ENCODE peak calls at places on chromosomes 1 and 21, in five cellular contexts. One of them, this sample, is unnamed.

GRCh38 chr1:179976970-179977651 is 22.5 kb downstream of the CEP350 start:
- DNase-seq in H1: no peak
- DNase-seq in mesenchymal stem cell: no peak
- DNase-seq in H9: no peak
- DNase-seq in neuronal stem cell: no peak
- DNase-seq in this sample: no peak

GRCh38 chr21:45994738-45995685 is 13.4 kb downstream of the COL6A1 start:
- DNase-seq in H1: no peak
- DNase-seq in mesenchymal stem cell: no peak
- DNase-seq in neuronal stem cell: no peak
- DNase-seq in H9: no peak
- DNase-seq in this sample: no peak

GRCh38 chr1:224852901-224853568 is 76.4 kb upstream of the DNAH14 start:
- DNase-seq in neuronal stem cell: peak; percentile 39
- DNase-seq in H9: no peak
- DNase-seq in H1: no peak
- DNase-seq in mesenchymal stem cell: peak; percentile 72
- DNase-seq in this sample: peak; percentile 2

GRCh38 chr1:153624965-153625611 is 2.2 kb downstream of the S100A13 start:
- DNase-seq in mesenchymal stem cell: peak; percentile 30
- DNase-seq in H1: no peak
- DNase-seq in H9: no peak
- DNase-seq in neuronal stem cell: no peak
- DNase-seq in this sample: no peak

GRCh38 chr1:228691926-228692325 is 43.4 kb upstream of the RHOU start:
- DNase-seq in mesenchymal stem cell: peak; percentile 39
- DNase-seq in H1: no peak
- DNase-seq in neuronal stem cell: no peak
- DNase-seq in H9: no peak
- DNase-seq in this sample: peak; percentile 64

GRCh38 chr21:33886316-33886715 is 29.3 kb downstream of the ATP5PO start:
- DNase-seq in H9: no peak
- DNase-seq in H1: no peak
- DNase-seq in neuronal stem cell: no peak
- DNase-seq in mesenchymal stem cell: no peak
- DNase-seq in this sample: no peak

GRCh38 chr1:162823771-162824525 is 33.4 kb downstream of the HSD17B7 start:
- DNase-seq in mesenchymal stem cell: no peak
- DNase-seq in H9: no peak
- DNase-seq in H1: no peak
- DNase-seq in neuronal stem cell: no peak
- DNase-seq in this sample: no peak

GRCh38 chr1:51750218-51750617 is 128.3 kb downstream of the NRDC start:
- DNase-seq in H9: no peak
- DNase-seq in H1: no peak
- DNase-seq in neuronal stem cell: no peak
- DNase-seq in mesenchymal stem cell: peak; percentile 32
- DNase-seq in this sample: no peak

GRCh38 chr1:198220428-198220827 is 63.6 kb downstream of the NEK7 start:
- DNase-seq in mesenchymal stem cell: no peak
- DNase-seq in H1: no peak
- DNase-seq in H9: no peak
- DNase-seq in neuronal stem cell: no peak
- DNase-seq in this sample: peak; percentile 46

GRCh38 chr1:228149341-228150020 is at the start of gene GJC2:
- DNase-seq in H9: peak; percentile 67
- DNase-seq in H1: no peak
- DNase-seq in mesenchymal stem cell: peak; percentile 30
- DNase-seq in neuronal stem cell: no peak
- DNase-seq in this sample: no peak

GRCh38 chr1:236870721-236871120 is 75.6 kb downstream of the MTR start:
- DNase-seq in H9: no peak
- DNase-seq in neuronal stem cell: no peak
- DNase-seq in mesenchymal stem cell: no peak
- DNase-seq in H1: no peak
- DNase-seq in this sample: peak; percentile 76

GRCh38 chr1:53473463-53473862 is 14.3 kb downstream of the DMRTB1 start:
- DNase-seq in H9: no peak
- DNase-seq in neuronal stem cell: no peak
- DNase-seq in mesenchymal stem cell: peak; percentile 13
- DNase-seq in H1: no peak
- DNase-seq in this sample: no peak

GRCh38 chr1:221743416-221744208 is 1.7 kb upstream of the DUSP10 start:
- DNase-seq in neuronal stem cell: no peak
- DNase-seq in mesenchymal stem cell: no peak
- DNase-seq in H1: peak; percentile 21
- DNase-seq in H9: peak; percentile 75
- DNase-seq in this sample: no peak

GRCh38 chr1:204564835-204565234 is 48.6 kb downstream of the MDM4 start:
- DNase-seq in neuronal stem cell: no peak
- DNase-seq in mesenchymal stem cell: no peak
- DNase-seq in H9: no peak
- DNase-seq in H1: no peak
- DNase-seq in this sample: no peak

GRCh38 chr1:19374402-19374801 is 62.3 kb downstream of the SLC66A1 start:
- DNase-seq in H9: peak; percentile 72
- DNase-seq in mesenchymal stem cell: peak; percentile 10
- DNase-seq in neuronal stem cell: no peak
- DNase-seq in H1: no peak
- DNase-seq in this sample: no peak

GRCh38 chr1:41377397-41377796 is 16.2 kb downstream of the FOXO6 start:
- DNase-seq in mesenchymal stem cell: no peak
- DNase-seq in H1: no peak
- DNase-seq in neuronal stem cell: no peak
- DNase-seq in H9: no peak
- DNase-seq in this sample: no peak

GRCh38 chr1:26983863-26984262 is 9.6 kb upstream of the TRNP1 start:
- DNase-seq in H1: no peak
- DNase-seq in H9: no peak
- DNase-seq in neuronal stem cell: no peak
- DNase-seq in mesenchymal stem cell: no peak
- DNase-seq in this sample: no peak

GRCh38 chr21:35575280-35575915 is 484.9 kb downstream of the SETD4 start:
- DNase-seq in neuronal stem cell: no peak
- DNase-seq in mesenchymal stem cell: peak; percentile 81
- DNase-seq in H9: no peak
- DNase-seq in H1: no peak
- DNase-seq in this sample: peak; percentile 54

GRCh38 chr21:20802201-20802600 is 196.0 kb upstream of the NCAM2 start:
- DNase-seq in mesenchymal stem cell: no peak
- DNase-seq in H9: no peak
- DNase-seq in H1: no peak
- DNase-seq in neuronal stem cell: no peak
- DNase-seq in this sample: no peak

GRCh38 chr1:165960136-165960535 is 132.7 kb downstream of the UCK2 start:
- DNase-seq in neuronal stem cell: no peak
- DNase-seq in H9: no peak
- DNase-seq in H1: no peak
- DNase-seq in mesenchymal stem cell: no peak
- DNase-seq in this sample: peak; percentile 39

GRCh38 chr21:44654576-44654950 is at the start of gene KRTAP12-4:
- DNase-seq in H1: no peak
- DNase-seq in H9: no peak
- DNase-seq in neuronal stem cell: no peak
- DNase-seq in mesenchymal stem cell: no peak
- DNase-seq in this sample: no peak

GRCh38 chr1:27968692-27969091 is 8.9 kb downstream of the XKR8 start:
- DNase-seq in H9: no peak
- DNase-seq in H1: no peak
- DNase-seq in mesenchymal stem cell: peak; percentile 94
- DNase-seq in neuronal stem cell: no peak
- DNase-seq in this sample: peak; percentile 87

GRCh38 chr1:234969011-234969441 is 159.6 kb downstream of the TOMM20 start:
- DNase-seq in mesenchymal stem cell: no peak
- DNase-seq in H1: no peak
- DNase-seq in neuronal stem cell: no peak
- DNase-seq in H9: no peak
- DNase-seq in this sample: no peak

DNA sequence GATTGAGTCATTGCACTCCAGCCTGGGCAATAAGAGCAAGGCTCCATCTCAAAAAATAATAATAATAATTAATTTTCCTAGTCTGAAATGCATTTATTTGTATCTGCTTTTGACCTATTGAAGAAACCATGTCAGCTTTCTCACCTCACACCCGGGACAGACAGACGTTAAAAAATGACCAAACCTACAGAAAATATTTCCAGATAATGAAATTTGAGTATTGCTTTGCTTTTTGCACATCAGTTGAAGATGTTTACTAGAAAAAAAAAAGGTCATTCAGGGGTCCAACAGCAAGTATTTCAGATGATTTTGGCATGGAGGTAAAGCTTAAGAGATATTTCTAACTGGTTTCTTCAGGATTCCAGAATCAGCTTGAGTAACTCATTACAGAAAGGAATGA is at the start of gene OR6K6:
- DNase-seq in H1: no peak
- DNase-seq in H9: no peak
- DNase-seq in neuronal stem cell: no peak
- DNase-seq in mesenchymal stem cell: no peak
- DNase-seq in this sample: no peak
- H2BK12ac ChIP-seq in H1: no peak within 1 kb of the TSS
- H2BK12ac ChIP-seq in H9: no peak within 1 kb of the TSS
- H2BK12ac ChIP-seq in neuronal stem cell: no peak within 1 kb of the TSS
- H2BK12ac ChIP-seq in mesenchymal stem cell: no peak within 1 kb of the TSS
- H2BK12ac ChIP-seq in this sample: no peak within 1 kb of the TSS

GRCh38 chr1:33758698-33759097 is 105.2 kb upstream of the HMGB4 start:
- DNase-seq in neuronal stem cell: no peak
- DNase-seq in mesenchymal stem cell: no peak
- DNase-seq in H1: no peak
- DNase-seq in H9: no peak
- DNase-seq in this sample: no peak

GRCh38 chr1:33753087-33753856 is 110.6 kb upstream of the HMGB4 start:
- DNase-seq in mesenchymal stem cell: no peak
- DNase-seq in H1: no peak
- DNase-seq in H9: no peak
- DNase-seq in neuronal stem cell: no peak
- DNase-seq in this sample: no peak
- H2BK12ac ChIP-seq in mesenchymal stem cell: no peak overlapping the region
- H2BK12ac ChIP-seq in H1: no peak overlapping the region
- H2BK12ac ChIP-seq in H9: no peak overlapping the region
- H2BK12ac ChIP-seq in neuronal stem cell: no peak overlapping the region
- H2BK12ac ChIP-seq in this sample: no peak overlapping the region

GRCh38 chr1:181159451-181160151 is 71.1 kb downstream of the IER5 start:
- DNase-seq in mesenchymal stem cell: no peak
- DNase-seq in H1: no peak
- DNase-seq in neuronal stem cell: no peak
- DNase-seq in H9: no peak
- DNase-seq in this sample: no peak

GRCh38 chr1:181161170-181161870 is 72.8 kb downstream of the IER5 start:
- DNase-seq in mesenchymal stem cell: no peak
- DNase-seq in H9: no peak
- DNase-seq in neuronal stem cell: no peak
- DNase-seq in H1: no peak
- DNase-seq in this sample: no peak

GRCh38 chr1:181160322-181160721 is 71.8 kb downstream of the IER5 start:
- DNase-seq in mesenchymal stem cell: no peak
- DNase-seq in H1: no peak
- DNase-seq in neuronal stem cell: no peak
- DNase-seq in H9: no peak
- DNase-seq in this sample: no peak

GRCh38 chr1:181166377-181167196 is 78.1 kb downstream of the IER5 start:
- DNase-seq in neuronal stem cell: peak; percentile 67
- DNase-seq in H1: no peak
- DNase-seq in H9: peak; percentile 79
- DNase-seq in mesenchymal stem cell: peak; percentile 78
- DNase-seq in this sample: peak; percentile 76

DNA sequence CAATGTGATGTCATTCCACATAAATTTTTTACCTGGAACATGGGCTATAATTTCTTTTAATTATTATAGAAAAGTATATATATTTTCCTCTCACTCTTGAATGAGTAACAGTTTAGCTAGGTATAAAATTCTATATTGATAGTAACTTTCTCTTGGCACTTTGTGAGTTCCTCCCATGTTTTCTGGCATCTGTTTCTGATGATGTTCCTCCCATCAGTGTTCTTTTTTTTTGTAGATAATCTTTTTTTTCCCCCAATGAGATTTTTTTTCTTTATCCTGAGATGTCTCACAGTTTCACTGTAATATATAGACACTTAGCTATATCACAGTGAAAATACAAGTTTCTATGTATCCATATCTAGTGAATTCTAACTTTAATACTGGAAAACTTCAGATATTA is 75.2 kb downstream of the IER5 start:
- DNase-seq in neuronal stem cell: no peak
- DNase-seq in mesenchymal stem cell: no peak
- DNase-seq in H9: no peak
- DNase-seq in H1: no peak
- DNase-seq in this sample: no peak
- H2BK12ac ChIP-seq in neuronal stem cell: no peak overlapping the region
- H2BK12ac ChIP-seq in mesenchymal stem cell: no peak overlapping the region
- H2BK12ac ChIP-seq in H9: no peak overlapping the region
- H2BK12ac ChIP-seq in H1: no peak overlapping the region
- H2BK12ac ChIP-seq in this sample: no peak overlapping the region

GRCh38 chr1:196152975-196153374 is 455.3 kb downstream of the KCNT2 start:
- DNase-seq in neuronal stem cell: no peak
- DNase-seq in mesenchymal stem cell: no peak
- DNase-seq in H1: no peak
- DNase-seq in H9: no peak
- DNase-seq in this sample: no peak

GRCh38 chr1:196160066-196160795 is 448.0 kb downstream of the KCNT2 start:
- DNase-seq in mesenchymal stem cell: no peak
- DNase-seq in H1: no peak
- DNase-seq in neuronal stem cell: no peak
- DNase-seq in H9: no peak
- DNase-seq in this sample: no peak

GRCh38 chr1:196152086-196152485 is 456.2 kb downstream of the KCNT2 start:
- DNase-seq in H9: no peak
- DNase-seq in mesenchymal stem cell: no peak
- DNase-seq in H1: no peak
- DNase-seq in neuronal stem cell: no peak
- DNase-seq in this sample: no peak

DNA sequence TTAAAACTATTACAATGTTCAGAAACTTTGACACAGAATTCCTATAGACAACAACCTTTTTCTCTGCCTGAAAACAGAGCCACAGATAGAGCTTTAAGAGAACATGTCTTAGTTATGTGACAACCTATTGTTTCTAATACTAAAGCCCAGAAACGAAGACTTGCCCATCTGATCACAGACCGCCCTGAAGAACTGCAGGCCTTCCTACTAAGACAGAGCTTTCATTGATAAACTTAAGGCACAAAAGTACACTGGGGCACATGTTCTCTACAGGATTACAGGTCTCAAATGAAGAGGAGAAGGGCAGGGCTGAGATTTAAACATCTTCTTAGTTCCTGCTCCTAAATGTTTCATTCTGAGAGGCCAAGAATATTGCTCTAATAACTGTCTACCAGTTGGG is 452.7 kb downstream of the KCNT2 start:
- DNase-seq in H9: no peak
- DNase-seq in neuronal stem cell: no peak
- DNase-seq in mesenchymal stem cell: no peak
- DNase-seq in H1: no peak
- DNase-seq in this sample: no peak
- H2BK12ac ChIP-seq in H9: no peak overlapping the region
- H2BK12ac ChIP-seq in neuronal stem cell: no peak overlapping the region
- H2BK12ac ChIP-seq in mesenchymal stem cell: no peak overlapping the region
- H2BK12ac ChIP-seq in H1: no peak overlapping the region
- H2BK12ac ChIP-seq in this sample: no peak overlapping the region

This sample was measured in trophoblast cell.